ENCODE peak calls at places on chromosome 22, in eight cellular contexts. O is GM23338, U is foreskin keratinocyte, W is cardiac muscle cell, T is A549, C is left ventricle myocardium inferior, X is heart right ventricle, L is colonic mucosa. A is an unnamed sample.

GRCh38 chr22:43390166-43390565 is 21.6 kb upstream of the MPPED1 start:
- DNase-seq in T (no peak), C (no peak), X (no peak), W (no peak), U (no peak), L (no peak), O (no peak), A (no peak)

GRCh38 chr22:20013382-20013871 is 3.2 kb downstream of the ARVCF start:
- DNase-seq in X (peak; percentile 66), U (no peak), C (peak; percentile 68), T (no peak), L (peak; percentile 43), O (peak; percentile 88), W (peak; percentile 73), A (no peak)

GRCh38 chr22:19877626-19878339 is 23.1 kb upstream of the GNB1L start:
- DNase-seq in C (no peak), T (no peak), L (no peak), X (no peak), U (no peak), O (no peak), W (peak; percentile 23), A (no peak)

GRCh38 chr22:48515571-48516200 is 1312.0 kb downstream of the BRD1 start:
- DNase-seq in W (no peak), C (no peak), T (no peak), O (no peak), L (no peak), U (no peak), X (no peak), A (no peak)

GRCh38 chr22:33894515-33894914 is 25.8 kb downstream of the LARGE1 start:
- DNase-seq in L (no peak), X (no peak), U (peak; percentile 30), T (no peak), C (no peak), O (no peak), W (no peak), A (no peak)

GRCh38 chr22:32602154-32602553 is 127.5 kb downstream of the FBXO7 start:
- DNase-seq in X (no peak), U (no peak), O (no peak), L (no peak), W (no peak), C (no peak), T (no peak), A (no peak)

GRCh38 chr22:39819429-39819828 is 74.1 kb downstream of the ENTHD1 start:
- DNase-seq in X (no peak), L (no peak), W (no peak), O (no peak), T (no peak), U (no peak), C (no peak), A (no peak)

GRCh38 chr22:24845036-24845918 is 39.3 kb downstream of the SGSM1 start:
- DNase-seq in U (no peak), T (no peak), X (no peak), L (no peak), C (no peak), W (peak; percentile 13), O (no peak), A (peak; percentile 35)

GRCh38 chr22:20037419-20037818 is 16.5 kb downstream of the TANGO2 start:
- DNase-seq in U (no peak), C (no peak), L (no peak), T (no peak), W (no peak), O (no peak), X (no peak), A (no peak)

GRCh38 chr22:34072585-34072984 is 152.3 kb upstream of the LARGE1 start:
- DNase-seq in O (no peak), T (no peak), C (no peak), U (no peak), X (no peak), W (no peak), L (no peak), A (no peak)

GRCh38 chr22:19361501-19362103 is 69.9 kb downstream of the HIRA start:
- DNase-seq in W (no peak), O (no peak), X (no peak), U (no peak), T (no peak), L (no peak), C (no peak), A (no peak)

GRCh38 chr22:23376256-23376655 is 195.9 kb downstream of the BCR start:
- DNase-seq in C (no peak), W (peak; percentile 6), U (no peak), O (peak; percentile 75), T (peak; percentile 23), L (peak; percentile 59), X (no peak), A (no peak)

GRCh38 chr22:19876314-19876940 is 21.8 kb upstream of the GNB1L start:
- DNase-seq in C (peak; percentile 6), T (no peak), U (no peak), O (no peak), L (peak; percentile 32), W (no peak), X (no peak), A (no peak)

GRCh38 chr22:40220316-40221054 is 42.8 kb downstream of the TNRC6B start:
- DNase-seq in T (no peak), X (no peak), C (no peak), U (peak; percentile 68), L (no peak), W (peak; percentile 51), O (no peak), A (peak; percentile 36)

GRCh38 chr22:46088541-46089311 is 61.6 kb upstream of the PPARA start:
- DNase-seq in X (peak; percentile 58), U (no peak), W (peak; percentile 69), L (no peak), T (no peak), C (peak; percentile 60), O (no peak), A (no peak)

GRCh38 chr22:46089426-46090041 is 60.8 kb upstream of the PPARA start:
- DNase-seq in C (peak; percentile 13), L (no peak), T (no peak), U (no peak), O (no peak), W (no peak), X (no peak), A (no peak)

GRCh38 chr22:46087336-46087690 is 63.0 kb upstream of the PPARA start:
- DNase-seq in T (no peak), C (no peak), U (no peak), X (no peak), L (no peak), O (no peak), W (no peak), A (no peak)

GRCh38 chr22:46086577-46087335 is 63.6 kb upstream of the PPARA start:
- DNase-seq in T (no peak), L (no peak), W (no peak), O (no peak), U (peak; percentile 40), C (peak; percentile 22), X (no peak), A (no peak)

GRCh38 chr22:46087816-46088277 is 62.5 kb upstream of the PPARA start:
- DNase-seq in W (peak; percentile 96), T (no peak), O (no peak), X (peak; percentile 93), C (peak; percentile 93), L (peak; percentile 78), U (peak; percentile 60), A (no peak)
- TF ChIP-seq CTCF in W (no peak), T (no peak), O (no peak), X (peak; percentile 4), C (no peak), L (no peak), U (no peak), A (no peak)

GRCh38 chr22:30968924-30969531 is at the start of gene TUG1:
- DNase-seq in U (peak; percentile 96), C (peak; percentile 99), T (peak; percentile 95), O (peak; percentile 99), L (peak; percentile 98), W (peak; percentile 99), X (peak; percentile 99), A (peak; percentile 99)

GRCh38 chr22:30969532-30970355 is 679 bp downstream of the TUG1 start:
- DNase-seq in W (peak; percentile 64), T (peak; percentile 6), O (peak; percentile 59), X (peak; percentile 29), U (peak; percentile 32), C (peak; percentile 38), L (peak; percentile 53), A (peak; percentile 16)

GRCh38 chr22:30968015-30968923 is at the start of gene MORC2:
- DNase-seq in T (peak; percentile 27), X (peak; percentile 73), O (peak; percentile 89), C (no peak), W (peak; percentile 68), L (peak; percentile 76), U (no peak), A (peak; percentile 27)

GRCh38 chr22:30964858-30965257 is 3.7 kb downstream of the MORC2 start:
- DNase-seq in U (no peak), T (no peak), W (no peak), O (no peak), L (no peak), X (no peak), C (no peak), A (no peak)

DNA sequence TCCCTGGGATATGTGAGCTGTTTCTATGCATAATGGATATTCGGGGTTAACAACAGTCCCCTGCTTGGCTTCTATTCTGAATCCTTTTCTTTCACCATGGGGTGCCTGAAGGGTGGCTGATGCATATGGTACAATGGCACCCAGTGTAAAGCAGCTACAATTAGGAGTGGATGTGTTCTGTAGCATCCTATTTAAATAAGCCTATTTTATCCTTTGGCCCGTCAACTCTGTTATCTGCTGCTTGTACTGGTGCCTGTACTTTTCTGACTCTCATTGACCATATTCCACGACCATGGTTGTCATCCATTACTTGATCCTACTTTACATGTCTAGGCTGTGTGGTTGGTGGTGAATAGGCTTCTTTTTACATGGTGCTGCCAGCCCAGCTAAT is 1.3 kb downstream of the TUG1 start:
- DNase-seq in U (no peak), W (no peak), O (peak; percentile 15), T (no peak), L (no peak), X (no peak), C (no peak), A (no peak)
- H3K27ac ChIP-seq in U (no peak overlapping the region), W (no peak overlapping the region), O (no peak overlapping the region), T (peak overlapping the region; percentile 98), L (no peak overlapping the region), X (no peak overlapping the region), C (peak overlapping the region; percentile 97), A (no peak overlapping the region)

DNA sequence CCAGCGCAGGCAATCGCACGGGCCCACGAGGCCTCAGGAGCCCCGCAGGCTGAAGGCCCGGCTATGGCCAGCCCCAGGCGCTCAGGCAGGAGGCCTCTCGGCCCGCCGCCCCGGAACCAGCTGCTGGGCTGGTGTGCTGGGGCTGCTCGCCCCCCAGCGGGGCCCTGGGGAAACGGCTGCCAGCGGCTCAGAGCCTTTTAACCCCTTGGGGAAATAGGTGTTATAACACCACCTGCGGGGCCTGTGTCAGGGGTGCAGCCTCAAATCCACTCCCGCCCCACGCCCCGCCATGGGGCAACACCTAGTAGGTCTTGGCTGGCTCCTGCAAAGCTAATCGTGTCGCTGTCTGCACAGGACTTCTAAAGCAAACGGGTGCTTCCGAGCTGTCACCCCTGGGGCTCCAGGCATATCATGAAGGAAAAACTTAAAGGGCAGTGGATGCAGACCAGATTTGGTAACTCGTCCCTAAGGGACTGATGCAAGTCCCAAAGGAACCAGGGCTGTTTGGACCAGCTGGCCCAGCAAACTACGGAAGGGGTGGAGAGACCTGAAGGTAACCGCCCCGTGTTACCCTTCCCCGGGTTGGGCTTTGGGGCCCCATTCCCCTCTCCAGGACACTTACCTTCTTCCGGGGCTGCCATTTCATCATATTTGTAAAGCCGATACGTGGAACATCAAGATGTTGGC is 237.2 kb downstream of the TTC28 start:
- DNase-seq in W (peak; percentile 89), L (peak; percentile 78), O (peak; percentile 93), U (peak; percentile 78), T (no peak), X (peak; percentile 77), C (peak; percentile 81), A (peak; percentile 83)
- TF ChIP-seq CTCF in W (peak; percentile 84), L (peak; percentile 58), O (peak; percentile 68), U (peak; percentile 97), T (no peak), X (peak; percentile 85), C (peak; percentile 85), A (peak; percentile 85)

GRCh38 chr22:45171830-45172229 is 8.1 kb downstream of the NUP50 start:
- DNase-seq in W (no peak), T (no peak), L (no peak), O (no peak), U (no peak), X (no peak), C (no peak), A (no peak)
- H3K27ac ChIP-seq in W (no peak overlapping the region), T (no peak overlapping the region), L (no peak overlapping the region), O (no peak overlapping the region), U (no peak overlapping the region), X (no peak overlapping the region), C (no peak overlapping the region), A (no peak overlapping the region)

A was measured in RWPE1.